ENCODE peak calls at places on chromosome 6, in ten cellular contexts. J, S, R, T, N, K, Z, U, Y and G are unnamed samples.

GRCh38 chr6:11317885-11318771 is 85.7 kb upstream of the NEDD9 start:
- DNase-seq in J (peak; percentile 87), Y (peak; percentile 57), T (peak; percentile 78), Z (peak; percentile 69), K (peak; percentile 100), S (no peak), R (peak; percentile 94), U (peak; percentile 95), N (no peak), G (no peak)

GRCh38 chr6:168418151-168418551 is 22.8 kb upstream of the SMOC2 start:
- DNase-seq in T (no peak), J (peak; percentile 46), U (no peak), Y (no peak), S (peak; percentile 36), K (no peak), R (no peak), N (no peak), Z (no peak), G (no peak)

GRCh38 chr6:16544521-16544920 is 216.7 kb downstream of the ATXN1 start:
- DNase-seq in Y (no peak), J (no peak), T (no peak), R (no peak), Z (no peak), N (no peak), S (no peak), U (no peak), K (no peak), G (no peak)

GRCh38 chr6:137867685-137868509 is 838 bp downstream of the TNFAIP3 start:
- DNase-seq in Z (no peak), S (peak; percentile 42), U (no peak), N (peak; percentile 89), R (no peak), J (peak; percentile 35), K (peak; percentile 55), T (peak; percentile 82), Y (no peak), G (no peak)

GRCh38 chr6:157685596-157686280 is 137.3 kb upstream of the SNX9 start:
- DNase-seq in J (no peak), K (no peak), Z (no peak), T (no peak), S (no peak), N (peak; percentile 56), R (no peak), U (no peak), Y (no peak), G (no peak)

GRCh38 chr6:45305546-45305945 is 22.6 kb upstream of the RUNX2 start:
- DNase-seq in U (no peak), R (no peak), T (no peak), N (no peak), J (no peak), S (no peak), Y (no peak), Z (no peak), K (peak; percentile 14), G (no peak)

GRCh38 chr6:36340671-36341454 is 4.2 kb upstream of the BNIP5 start:
- DNase-seq in N (peak; percentile 92), Z (no peak), R (peak; percentile 76), K (peak; percentile 70), Y (peak; percentile 83), J (peak; percentile 75), S (peak; percentile 84), T (peak; percentile 91), U (no peak), G (peak; percentile 67)

GRCh38 chr6:167654389-167654788 is 172.3 kb upstream of the AFDN start:
- DNase-seq in T (no peak), J (no peak), Y (no peak), K (no peak), S (no peak), Z (no peak), R (no peak), U (no peak), N (no peak), G (no peak)

GRCh38 chr6:166655251-166655650 is 28.2 kb upstream of the RPS6KA2 start:
- DNase-seq in Y (no peak), J (no peak), N (no peak), R (no peak), K (no peak), S (no peak), T (no peak), Z (no peak), U (no peak), G (no peak)

GRCh38 chr6:90319044-90319443 is 22.4 kb upstream of the BACH2 start:
- DNase-seq in N (no peak), U (peak; percentile 41), K (peak; percentile 9), S (no peak), J (no peak), Z (peak; percentile 36), T (no peak), Y (no peak), R (no peak), G (no peak)

GRCh38 chr6:141653590-141653989 is 479.1 kb upstream of the GJE1 start:
- DNase-seq in R (no peak), T (no peak), K (peak; percentile 12), U (no peak), Y (no peak), N (no peak), S (no peak), J (no peak), Z (no peak), G (no peak)

DNA sequence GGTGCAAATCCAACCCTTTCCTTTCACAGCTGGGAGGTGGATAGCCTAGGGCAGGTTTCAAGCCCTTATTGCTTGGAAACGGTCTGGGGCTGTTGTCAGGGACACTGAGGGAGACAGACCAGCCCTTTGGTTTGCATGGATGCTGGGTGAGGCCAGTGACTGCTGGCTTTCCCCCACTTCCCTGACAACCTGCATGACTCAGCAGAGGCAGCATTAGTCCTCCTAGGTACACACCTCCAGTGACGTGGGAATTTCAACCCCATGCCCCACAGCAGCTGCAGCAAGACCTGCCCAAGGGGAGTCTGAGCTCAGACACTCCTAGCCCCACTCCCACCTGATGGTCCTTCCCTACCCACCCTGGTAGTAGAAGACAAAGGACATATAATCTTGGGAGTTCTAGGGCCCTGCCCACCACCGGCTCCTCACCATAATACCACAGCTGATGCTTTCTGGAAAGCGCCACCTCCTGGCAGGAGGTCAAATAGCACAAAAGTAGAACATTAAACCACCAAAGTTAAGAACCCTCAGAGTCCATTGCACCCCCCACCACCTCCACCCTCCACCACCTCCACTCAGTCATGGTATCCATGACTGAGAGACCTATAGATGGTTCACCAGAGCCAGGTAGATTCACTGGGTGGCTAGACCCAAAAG is 797.8 kb upstream of the MAN1A1 start:
- DNase-seq in Y (no peak), K (no peak), R (no peak), S (no peak), J (no peak), T (no peak), Z (no peak), U (no peak), N (no peak), G (no peak)
- TF ChIP-seq CTCF in Y (peak; percentile 12), K (no peak), R (no peak), S (no peak), J (no peak), T (no peak), Z (no peak), U (peak; percentile 8), N (no peak), G (no peak)

GRCh38 chr6:44062771-44063560 is 64.3 kb downstream of the MRPL14 start:
- DNase-seq in Z (no peak), S (peak; percentile 39), Y (no peak), R (no peak), T (no peak), N (no peak), J (no peak), K (no peak), U (no peak), G (no peak)
- TF ChIP-seq CTCF in Z (peak; percentile 45), S (peak; percentile 45), Y (peak; percentile 57), R (peak; percentile 46), T (no peak), N (no peak), J (no peak), K (peak; percentile 52), U (peak; percentile 59), G (peak; percentile 51)

GRCh38 chr6:43457643-43458042 is 2.3 kb upstream of the DLK2 start:
- DNase-seq in N (no peak), Y (no peak), T (no peak), S (no peak), Z (no peak), K (no peak), R (no peak), J (no peak), U (no peak), G (no peak)
- TF ChIP-seq CTCF in N (no peak), Y (no peak), T (no peak), S (no peak), Z (no peak), K (no peak), R (no peak), J (no peak), U (no peak), G (no peak)

GRCh38 chr6:86936834-86937218 is 502 bp upstream of the HTR1E start:
- DNase-seq in Z (no peak), U (no peak), R (no peak), N (no peak), T (no peak), Y (no peak), S (no peak), J (no peak), K (no peak), G (no peak)

GRCh38 chr6:86938814-86939213 is 1.5 kb downstream of the HTR1E start:
- DNase-seq in J (no peak), R (no peak), K (no peak), S (no peak), Y (no peak), Z (no peak), T (no peak), N (no peak), U (no peak), G (no peak)

GRCh38 chr6:86934365-86934764 is 3.0 kb upstream of the HTR1E start:
- DNase-seq in N (no peak), S (no peak), K (no peak), T (no peak), J (no peak), Y (no peak), R (no peak), U (no peak), Z (no peak), G (no peak)

GRCh38 chr6:86942761-86943526 is 5.6 kb downstream of the HTR1E start:
- DNase-seq in K (no peak), Z (no peak), T (no peak), N (no peak), U (no peak), S (no peak), Y (no peak), R (no peak), J (no peak), G (no peak)

DNA sequence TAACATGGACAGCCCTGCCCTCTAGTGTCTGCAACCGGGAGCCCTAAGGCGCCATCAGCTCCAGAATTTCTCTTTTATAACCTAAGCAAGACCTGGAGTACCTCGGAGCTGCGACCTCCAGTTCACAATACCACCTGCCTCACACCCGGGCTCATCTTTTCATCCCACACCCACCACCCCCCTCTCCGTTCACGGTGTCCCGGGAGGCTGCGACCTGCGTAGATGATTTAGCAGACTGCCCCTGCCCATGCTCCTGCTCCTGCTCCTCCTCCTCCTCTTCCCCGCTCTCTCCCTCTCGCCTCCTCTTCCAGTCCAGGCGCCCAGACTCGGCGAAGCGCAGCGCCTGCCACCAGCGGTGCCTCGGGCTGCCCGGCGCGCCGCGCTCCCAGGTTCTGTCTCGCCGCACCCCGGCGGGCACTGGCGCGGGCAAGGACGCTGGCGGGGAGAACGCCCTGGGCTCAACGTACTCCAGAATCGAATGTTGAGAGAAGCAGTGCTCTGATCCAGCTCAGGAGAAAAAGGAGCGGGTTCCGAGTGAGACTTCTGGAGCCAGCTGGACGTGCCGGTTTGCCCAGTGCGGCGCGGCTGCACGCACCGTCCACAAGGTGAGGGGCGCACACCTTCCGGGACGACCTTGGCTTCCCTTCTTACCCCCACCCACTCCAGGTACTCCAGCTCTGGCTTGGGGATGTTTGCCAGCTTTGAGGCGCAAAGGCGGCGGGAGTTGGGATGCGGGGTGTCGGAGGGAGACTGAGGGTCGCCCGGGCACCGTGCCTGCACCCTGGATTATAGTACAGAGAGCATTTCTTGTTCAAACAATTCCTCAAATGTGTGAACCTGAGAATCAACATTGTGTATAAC is at the start of gene HTR1E:
- DNase-seq in K (peak; percentile 43), Y (peak; percentile 60), J (peak; percentile 39), N (no peak), S (peak; percentile 76), T (peak; percentile 62), U (no peak), R (peak; percentile 12), Z (no peak), G (peak; percentile 71)
- TF ChIP-seq CTCF in K (peak; percentile 60), Y (peak; percentile 59), J (peak; percentile 44), N (no peak), S (peak; percentile 72), T (peak; percentile 26), U (peak; percentile 53), R (peak; percentile 52), Z (peak; percentile 51), G (peak; percentile 90)